ENCODE peak calls at places on chromosomes 11 and 22, in seven cellular contexts. R is stomach, K is tibial nerve, L is transverse colon, Q is prostate gland, B is spleen, G is adrenal gland. X is an unnamed sample.
A peak's percentile ranks its signal among the peaks of the same experiment; 100 is the strongest.

GRCh38 chr22:43755452-43755851 is 56.7 kb downstream of the EFCAB6 start:
- DNase-seq in R (no peak), K (no peak), L (no peak), Q (no peak), B (no peak), G (no peak), X (no peak)

GRCh38 chr22:49937758-49938564 is 19.5 kb downstream of the CRELD2 start:
- DNase-seq in R (peak; percentile 29), K (no peak), L (no peak), Q (no peak), B (peak; percentile 90), G (peak; percentile 73), X (peak; percentile 76)

GRCh38 chr11:8906629-8907028 is 4.4 kb upstream of the AKIP1 start:
- DNase-seq in R (no peak), K (no peak), L (no peak), Q (no peak), B (no peak), G (no peak), X (no peak)

GRCh38 chr22:27157090-27157489 is 499.7 kb downstream of the MIAT start:
- DNase-seq in R (no peak), K (no peak), L (no peak), Q (no peak), B (no peak), G (no peak), X (no peak)

GRCh38 chr11:118238947-118239346 is 13.2 kb downstream of the MPZL3 start:
- DNase-seq in R (no peak), K (no peak), L (no peak), Q (no peak), B (no peak), G (no peak), X (no peak)

GRCh38 chr11:60206616-60207015 is 23.7 kb upstream of the MS4A6A start:
- DNase-seq in R (no peak), K (no peak), L (no peak), Q (no peak), B (no peak), G (no peak), X (no peak)

GRCh38 chr22:24822471-24822870 is 16.5 kb downstream of the SGSM1 start:
- DNase-seq in R (peak; percentile 56), K (no peak), L (no peak), Q (no peak), B (no peak), G (no peak), X (no peak)

GRCh38 chr11:19988598-19988997 is 171.7 kb downstream of the DBX1 start:
- DNase-seq in R (no peak), K (no peak), L (peak; percentile 14), Q (peak; percentile 51), B (no peak), G (no peak), X (no peak)

GRCh38 chr11:71153005-71153395 is 99.4 kb downstream of the SHANK2 start:
- DNase-seq in R (no peak), K (no peak), L (peak; percentile 13), Q (no peak), B (no peak), G (peak; percentile 54), X (peak; percentile 46)

GRCh38 chr11:69397732-69398131 is 83.7 kb upstream of the LINC01488 start:
- DNase-seq in R (no peak), K (no peak), L (no peak), Q (no peak), B (no peak), G (no peak), X (no peak)

GRCh38 chr11:1381793-1382425 is 7.8 kb upstream of the BRSK2 start:
- DNase-seq in R (no peak), K (no peak), L (no peak), Q (no peak), B (peak; percentile 75), G (no peak), X (no peak)

GRCh38 chr11:98967005-98967404 is 53.7 kb upstream of the CNTN5 start:
- DNase-seq in R (no peak), K (no peak), L (no peak), Q (no peak), B (no peak), G (no peak), X (no peak)

GRCh38 chr11:65852508-65853248 is 5.3 kb downstream of the CFL1 start:
- DNase-seq in R (no peak), K (no peak), L (peak; percentile 17), Q (no peak), B (peak; percentile 79), G (no peak), X (no peak)
- TF ChIP-seq POLR2A in R (no peak), K (no peak), L (no peak), Q (no peak), B (no peak), G (no peak), X (no peak)

GRCh38 chr11:130002846-130003716 is 446 bp upstream of the PRDM10 start:
- DNase-seq in R (peak; percentile 93), K (peak; percentile 88), L (peak; percentile 94), Q (peak; percentile 93), B (peak; percentile 98), G (peak; percentile 98), X (peak; percentile 95)
- TF ChIP-seq POLR2A in R (no peak), K (peak; percentile 89), L (peak; percentile 81), Q (peak; percentile 70), B (peak; percentile 65), G (peak; percentile 81), X (peak; percentile 85)

GRCh38 chr11:47399860-47400812 is 8.3 kb upstream of the SLC39A13 start:
- DNase-seq in R (no peak), K (no peak), L (peak; percentile 47), Q (no peak), B (peak; percentile 92), G (no peak), X (no peak)
- TF ChIP-seq POLR2A in R (no peak), K (no peak), L (peak; percentile 42), Q (peak; percentile 36), B (peak; percentile 44), G (no peak), X (no peak)

DNA sequence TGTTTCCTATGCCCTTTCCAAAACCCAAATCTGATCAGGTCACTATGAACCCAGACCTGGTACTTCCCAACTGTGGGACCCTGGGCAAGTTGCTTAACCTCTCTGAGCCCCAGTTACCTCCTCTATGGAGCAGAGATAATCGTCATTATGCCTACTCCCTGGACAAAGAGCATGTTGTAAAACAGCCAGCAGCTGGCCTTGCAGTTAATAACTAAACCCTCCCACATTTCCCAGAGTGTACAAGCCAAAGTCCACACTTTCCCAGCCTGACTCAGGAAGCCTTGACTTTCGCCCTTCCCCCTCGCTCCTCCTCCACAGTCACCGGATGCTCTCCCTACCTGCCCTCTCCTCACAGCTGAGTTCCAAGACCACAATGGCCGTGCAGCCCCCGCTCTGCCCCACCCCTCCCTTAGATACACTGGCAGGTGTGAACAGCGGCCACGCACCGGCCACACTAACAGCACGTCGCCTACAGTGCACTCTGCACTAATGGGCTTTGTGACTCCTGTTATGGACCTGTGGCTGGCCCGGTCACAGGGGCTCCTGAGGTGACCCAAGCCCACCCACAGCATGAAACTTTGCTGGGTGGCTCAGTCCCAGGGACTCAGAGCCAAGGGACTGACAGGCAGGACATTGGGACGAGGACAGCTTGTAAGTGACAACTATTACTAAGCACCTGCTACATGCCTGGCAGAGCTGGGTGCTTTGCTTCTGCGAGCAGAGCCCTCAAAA is 15.6 kb upstream of the MFNG start:
- DNase-seq in R (peak; percentile 91), K (peak; percentile 46), L (peak; percentile 92), Q (peak; percentile 82), B (no peak), G (peak; percentile 95), X (peak; percentile 99)
- TF ChIP-seq POLR2A in R (no peak), K (no peak), L (peak; percentile 65), Q (no peak), B (no peak), G (no peak), X (peak; percentile 14)

DNA sequence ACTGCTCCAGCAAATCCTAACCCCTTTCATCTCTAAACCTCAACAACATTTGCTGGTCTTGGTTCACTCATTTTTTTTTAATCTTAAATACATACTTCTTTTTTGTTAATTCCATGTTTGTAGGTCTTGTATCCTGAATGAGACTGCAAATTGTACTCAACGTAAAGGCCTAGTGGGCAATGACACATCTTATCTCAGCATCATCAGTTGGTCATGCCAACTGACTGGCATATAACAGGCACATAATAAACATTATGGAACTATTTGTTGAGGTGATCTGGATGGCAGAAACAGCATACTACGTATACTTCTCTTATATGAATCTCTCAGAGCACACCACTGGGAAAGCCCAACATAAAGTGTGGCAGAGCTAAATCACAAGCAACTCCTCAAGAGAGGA is 116.7 kb downstream of the RBFOX2 start:
- DNase-seq in R (no peak), K (no peak), L (no peak), Q (no peak), B (no peak), G (no peak), X (no peak)
- TF ChIP-seq POLR2A in R (no peak), K (no peak), L (no peak), Q (no peak), B (no peak), G (no peak), X (no peak)

DNA sequence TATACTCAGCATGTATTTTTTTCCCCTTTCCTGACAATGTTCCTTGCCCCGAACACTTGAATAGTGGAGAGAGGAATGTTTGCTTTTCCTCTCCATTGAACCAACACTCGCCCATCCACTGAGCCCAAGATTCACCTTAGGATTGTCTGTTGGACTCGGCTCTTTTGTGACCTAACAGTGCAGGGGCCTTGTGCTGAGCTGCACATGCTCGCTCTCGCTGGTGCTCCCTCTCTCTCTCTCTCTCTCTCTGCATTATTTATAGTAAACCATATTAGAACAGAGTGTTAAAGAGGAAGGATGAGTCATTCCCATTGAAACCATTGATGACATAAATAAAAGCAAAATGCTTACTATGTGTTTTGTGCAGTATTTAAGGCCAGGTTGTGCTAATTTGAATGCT is 20.7 kb downstream of the ZBTB16 start:
- DNase-seq in R (no peak), K (no peak), L (no peak), Q (no peak), B (no peak), G (no peak), X (no peak)
- TF ChIP-seq POLR2A in R (no peak), K (peak; percentile 6), L (no peak), Q (no peak), B (no peak), G (no peak), X (no peak)

GRCh38 chr11:111308140-111308539 is 9.8 kb downstream of the POU2AF3 start:
- DNase-seq in R (peak; percentile 91), K (no peak), L (peak; percentile 87), Q (no peak), B (no peak), G (no peak), X (peak; percentile 78)
- TF ChIP-seq POLR2A in R (no peak), K (no peak), L (no peak), Q (no peak), B (no peak), G (no peak), X (peak; percentile 36)

X was measured in HepG2.